ENCODE peak calls at places on chromosomes 4 and X, in eight cellular contexts. W, Y, O, Z, D, Q, L and I are unnamed samples.

GRCh38 chrX:68658530-68658929 is 11.1 kb downstream of the STARD8 start:
- DNase-seq in Y (no peak), Z (no peak), D (no peak), Q (no peak), L (no peak), O (no peak), W (peak; percentile 30), I (no peak)

GRCh38 chr4:128803783-128804182 is 5.7 kb upstream of the JADE1 start:
- DNase-seq in Z (no peak), O (no peak), W (no peak), Q (no peak), L (no peak), Y (no peak), D (no peak), I (no peak)

GRCh38 chr4:73127839-73128448 is 58.4 kb upstream of the COX18 start:
- DNase-seq in Y (no peak), Q (peak; percentile 58), O (no peak), L (no peak), Z (no peak), D (peak; percentile 42), W (no peak), I (no peak)

GRCh38 chr4:67366341-67366861 is 178.9 kb downstream of the CENPC start:
- DNase-seq in Y (no peak), L (no peak), Q (no peak), W (no peak), Z (no peak), D (peak; percentile 2), O (no peak), I (no peak)

GRCh38 chr4:88646528-88647280 is 50.9 kb downstream of the NAP1L5 start:
- DNase-seq in O (no peak), D (no peak), Q (peak; percentile 76), L (no peak), W (no peak), Z (no peak), Y (no peak), I (no peak)

GRCh38 chr4:17589355-17589754 is 12.4 kb downstream of the LAP3 start:
- DNase-seq in Q (no peak), L (no peak), D (no peak), Z (no peak), O (no peak), Y (no peak), W (no peak), I (no peak)

GRCh38 chrX:19758536-19758935 is 128.9 kb downstream of the SH3KBP1 start:
- DNase-seq in Q (no peak), Z (no peak), Y (no peak), W (no peak), D (peak; percentile 43), O (no peak), L (peak; percentile 29), I (no peak)

GRCh38 chr4:165684177-165684870 is 188.7 kb upstream of the TLL1 start:
- DNase-seq in Y (no peak), Z (peak; percentile 53), Q (no peak), O (no peak), D (peak; percentile 46), W (peak; percentile 23), L (no peak), I (peak; percentile 56)

GRCh38 chr4:14168919-14169318 is 541.4 kb upstream of the BOD1L1 start:
- DNase-seq in L (no peak), Y (no peak), Z (peak; percentile 95), O (no peak), Q (no peak), D (peak; percentile 94), W (peak; percentile 53), I (peak; percentile 59)

GRCh38 chr4:1026115-1026514 is 14.7 kb downstream of the FGFRL1 start:
- DNase-seq in Z (no peak), W (peak; percentile 54), L (peak; percentile 88), D (no peak), Q (peak; percentile 83), Y (no peak), O (no peak), I (no peak)